ENCODE peak calls at places on chromosome 14, in six cellular contexts. U, E, F, S, Z and O are unnamed samples.

GRCh38 chr14:102828201-102828600 is 51.0 kb downstream of the TRAF3 start:
- DNase-seq in U (peak; percentile 19), E (no peak), F (no peak), S (no peak), Z (no peak), O (no peak)

GRCh38 chr14:93857500-93857899 is 69.2 kb upstream of the PRIMA1 start:
- DNase-seq in U (no peak), E (no peak), F (no peak), S (no peak), Z (no peak), O (peak; percentile 38)

GRCh38 chr14:105135700-105136395 is 32.7 kb downstream of the JAG2 start:
- DNase-seq in U (no peak), E (no peak), F (no peak), S (peak; percentile 40), Z (no peak), O (no peak)

GRCh38 chr14:103315368-103315911 is 18.6 kb upstream of the EIF5 start:
- DNase-seq in U (peak; percentile 95), E (peak; percentile 77), F (no peak), S (no peak), Z (no peak), O (no peak)

GRCh38 chr14:105123981-105124836 is 44.4 kb downstream of the JAG2 start:
- DNase-seq in U (no peak), E (no peak), F (no peak), S (peak; percentile 37), Z (no peak), O (no peak)

GRCh38 chr14:83483063-83483462 is 1949.4 kb upstream of the SEL1L start:
- DNase-seq in U (peak; percentile 28), E (peak; percentile 55), F (no peak), S (no peak), Z (no peak), O (no peak)

GRCh38 chr14:32085845-32086383 is 8.8 kb downstream of the ARHGAP5 start:
- DNase-seq in U (no peak), E (no peak), F (no peak), S (no peak), Z (no peak), O (no peak)

GRCh38 chr14:104323551-104324175 is 185.3 kb downstream of the KIF26A start:
- DNase-seq in U (no peak), E (no peak), F (no peak), S (peak; percentile 67), Z (no peak), O (no peak)

GRCh38 chr14:20179218-20179617 is 11.5 kb upstream of the OR11G2 start:
- DNase-seq in U (no peak), E (no peak), F (no peak), S (no peak), Z (no peak), O (no peak)

GRCh38 chr14:93971635-93972027 is 4.7 kb downstream of the ASB2 start:
- DNase-seq in U (no peak), E (no peak), F (no peak), S (no peak), Z (no peak), O (no peak)

GRCh38 chr14:90399541-90400444 is 3.0 kb downstream of the CALM1 start:
- DNase-seq in U (peak; percentile 93), E (peak; percentile 92), F (peak; percentile 98), S (peak; percentile 91), Z (peak; percentile 80), O (peak; percentile 93)

GRCh38 chr14:26960049-26960688 is 362.3 kb upstream of the NOVA1 start:
- DNase-seq in U (no peak), E (no peak), F (no peak), S (no peak), Z (no peak), O (no peak)

GRCh38 chr14:75547552-75548250 is 25.4 kb downstream of the BATF start:
- DNase-seq in U (no peak), E (no peak), F (no peak), S (no peak), Z (no peak), O (no peak)

GRCh38 chr14:69886843-69887242 is 7.6 kb downstream of the SMOC1 start:
- DNase-seq in U (peak; percentile 26), E (peak; percentile 1), F (no peak), S (no peak), Z (no peak), O (no peak)

GRCh38 chr14:40119321-40119720 is 687.1 kb upstream of the FBXO33 start:
- DNase-seq in U (no peak), E (no peak), F (no peak), S (no peak), Z (no peak), O (no peak)

GRCh38 chr14:71262466-71262865 is 355.2 kb downstream of the PCNX1 start:
- DNase-seq in U (no peak), E (no peak), F (no peak), S (no peak), Z (no peak), O (no peak)

GRCh38 chr14:50047274-50047676 is 69.1 kb downstream of the VCPKMT start:
- DNase-seq in U (no peak), E (no peak), F (no peak), S (no peak), Z (no peak), O (peak; percentile 37)

DNA sequence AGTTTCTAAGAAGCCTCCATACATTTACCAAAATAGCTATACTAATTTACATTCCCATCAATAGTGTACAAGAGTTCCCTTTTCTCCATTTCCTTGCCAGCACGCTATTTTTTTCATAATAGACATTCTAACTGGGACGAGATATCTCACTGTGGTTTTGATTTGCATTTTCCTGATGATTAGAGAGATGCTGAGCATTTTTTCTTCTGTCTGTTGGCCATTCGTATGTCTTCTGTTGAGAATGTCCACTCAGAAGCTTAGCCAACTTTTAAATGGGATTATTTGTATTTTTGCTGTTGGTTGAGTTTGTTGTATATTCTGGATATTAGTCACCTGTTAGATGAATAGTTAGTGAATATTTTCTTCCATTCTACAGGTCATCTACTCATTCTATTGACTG is 144.1 kb downstream of the PRKD1 start:
- DNase-seq in U (peak; percentile 51), E (no peak), F (no peak), S (no peak), Z (no peak), O (no peak)
- H3K4me1 ChIP-seq in U (no peaks in the 10 kb centered on the region), E (no peaks in the 10 kb centered on the region), F (no peaks in the 10 kb centered on the region), S (no peaks in the 10 kb centered on the region), Z (no peaks in the 10 kb centered on the region), O (no peaks in the 10 kb centered on the region)

DNA sequence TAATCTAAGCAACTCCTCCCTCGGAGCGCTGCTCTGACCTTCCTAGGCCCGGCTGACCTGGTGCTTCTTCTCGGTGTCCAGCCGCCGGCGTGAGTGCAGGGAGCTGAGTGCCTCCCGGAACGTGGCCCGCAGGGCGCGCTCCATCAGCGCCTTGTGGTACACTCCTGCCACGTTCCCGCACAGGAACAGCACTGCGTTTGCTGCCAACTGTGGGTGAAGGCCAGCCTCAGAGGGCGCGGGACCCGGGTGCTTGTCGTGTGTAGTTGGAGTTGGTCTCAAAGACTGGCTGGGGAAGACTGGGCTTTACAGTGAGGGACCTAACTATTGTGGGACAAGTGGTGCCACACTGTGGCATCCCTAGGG is 3.2 kb downstream of the ADCY4 start:
- DNase-seq in U (no peak), E (no peak), F (no peak), S (no peak), Z (no peak), O (no peak)
- H3K4me3 ChIP-seq in U (no peak overlapping the region), E (no peak overlapping the region), F (no peak overlapping the region), S (no peak overlapping the region), Z (no peak overlapping the region), O (peak overlapping the region; percentile 21)

GRCh38 chr14:59236195-59236594 is 47.7 kb downstream of the DAAM1 start:
- DNase-seq in U (no peak), E (no peak), F (no peak), S (no peak), Z (no peak), O (no peak)
- H3K4me1 ChIP-seq in U (peaks cover 24% of the 10 kb centered on the region), E (no peaks in the 10 kb centered on the region), F (no peaks in the 10 kb centered on the region), S (peaks cover 24% of the 10 kb centered on the region), Z (no peaks in the 10 kb centered on the region), O (no peaks in the 10 kb centered on the region)

GRCh38 chr14:79708991-79709390 is 502.3 kb downstream of the DIO2 start:
- DNase-seq in U (no peak), E (peak; percentile 18), F (no peak), S (no peak), Z (no peak), O (no peak)
- H3K4me3 ChIP-seq in U (no peak overlapping the region), E (no peak overlapping the region), F (no peak overlapping the region), S (no peak overlapping the region), Z (no peak overlapping the region), O (no peak overlapping the region)

GRCh38 chr14:89356927-89357326 is 60.1 kb downstream of the FOXN3 start:
- DNase-seq in U (no peak), E (no peak), F (no peak), S (no peak), Z (no peak), O (no peak)
- H3K4me1 ChIP-seq in U (peaks cover 9% of the 10 kb centered on the region), E (peaks cover under 1% of the 10 kb centered on the region), F (peaks cover 2% of the 10 kb centered on the region), S (peaks cover 16% of the 10 kb centered on the region), Z (peaks cover 14% of the 10 kb centered on the region), O (peaks cover 6% of the 10 kb centered on the region)

GRCh38 chr14:76762617-76763361 is 1.5 kb downstream of the VASH1 start:
- DNase-seq in U (no peak), E (no peak), F (no peak), S (peak; percentile 69), Z (no peak), O (no peak)

GRCh38 chr14:76759589-76759988 is 1.7 kb upstream of the VASH1 start:
- DNase-seq in U (no peak), E (no peak), F (no peak), S (peak; percentile 54), Z (no peak), O (no peak)

GRCh38 chr14:76761849-76762616 is 765 bp downstream of the VASH1 start:
- DNase-seq in U (no peak), E (no peak), F (no peak), S (peak; percentile 73), Z (no peak), O (no peak)

GRCh38 chr14:76761198-76761848 is at the start of gene VASH1:
- DNase-seq in U (peak; percentile 78), E (peak; percentile 78), F (peak; percentile 83), S (peak; percentile 81), Z (peak; percentile 33), O (peak; percentile 77)

GRCh38 chr14:76760331-76761197 is 704 bp upstream of the VASH1 start:
- DNase-seq in U (no peak), E (no peak), F (no peak), S (peak; percentile 70), Z (no peak), O (no peak)
- H3K4me3 ChIP-seq in U (peak overlapping the region; percentile 55), E (peak overlapping the region; percentile 80), F (peak overlapping the region; percentile 78), S (peak overlapping the region; percentile 87), Z (peak overlapping the region; percentile 67), O (peak overlapping the region; percentile 71)

DNA sequence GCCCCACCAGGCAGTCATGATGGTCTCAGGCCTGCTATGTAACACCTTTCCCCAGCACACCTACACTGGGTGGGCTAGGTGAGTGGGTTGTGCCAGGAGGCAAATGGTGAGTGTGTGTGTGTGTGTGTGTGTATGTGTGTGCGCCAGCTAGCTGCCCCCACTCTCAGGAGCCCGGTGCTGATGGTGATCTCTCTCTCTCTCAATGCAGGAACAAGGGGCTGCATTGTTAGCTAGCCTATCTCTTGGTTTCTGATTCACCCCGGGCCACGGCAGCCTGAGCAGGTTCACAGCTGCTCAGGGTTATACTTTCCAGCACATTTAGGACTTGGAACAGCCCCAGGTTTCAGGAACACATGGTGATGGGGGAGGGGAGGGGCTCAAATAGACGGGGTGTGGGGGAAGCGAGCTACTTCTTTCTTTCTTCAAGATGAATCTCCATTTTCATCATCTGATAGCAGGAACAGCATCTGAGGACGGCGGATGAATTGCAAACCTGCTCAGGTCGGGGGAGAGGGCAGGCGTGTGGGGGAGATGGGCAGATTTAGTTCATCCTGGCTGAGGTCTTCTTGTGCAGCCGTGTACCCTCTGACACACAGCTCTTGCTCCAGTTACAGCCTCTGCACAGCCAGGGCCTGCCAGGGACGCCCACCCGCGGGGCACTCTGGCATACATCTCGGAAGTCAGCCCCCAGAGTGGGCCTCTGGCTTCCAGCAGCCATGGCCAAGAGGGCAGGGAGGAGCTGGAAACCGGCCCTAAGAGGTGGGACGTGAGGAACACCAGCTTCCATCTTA is 137.7 kb downstream of the ZFP36L1 start:
- DNase-seq in U (peak; percentile 72), E (no peak), F (no peak), S (no peak), Z (no peak), O (peak; percentile 40)
- H3K4me1 ChIP-seq in U (peaks cover 36% of the 10 kb centered on the region), E (peaks cover 20% of the 10 kb centered on the region), F (peaks cover 31% of the 10 kb centered on the region), S (peaks cover 47% of the 10 kb centered on the region), Z (no peaks in the 10 kb centered on the region), O (peaks cover 4% of the 10 kb centered on the region)